ENCODE peak calls at places on chromosomes 11 and 22, in six cellular contexts. Q, T, K, L, J and G are unnamed samples.

GRCh38 chr11:62001450-62002178 is 34.2 kb upstream of the FTH1 start:
- DNase-seq in K (no peak), L (peak; percentile 56), Q (peak; percentile 42), T (no peak), J (no peak), G (no peak)

GRCh38 chr11:110955797-110956196 is 243.6 kb upstream of the ARHGAP20 start:
- DNase-seq in J (no peak), T (no peak), K (no peak), L (no peak), Q (no peak), G (no peak)

GRCh38 chr11:113286001-113286400 is 28.4 kb upstream of the TTC12 start:
- DNase-seq in J (no peak), K (no peak), Q (no peak), L (no peak), T (no peak), G (peak; percentile 86)

GRCh38 chr11:80297808-80298460 is 857.1 kb upstream of the TENM4 start:
- DNase-seq in L (no peak), J (no peak), Q (no peak), K (no peak), T (peak; percentile 51), G (no peak)

GRCh38 chr11:69232821-69233760 is 60.9 kb upstream of the MYEOV start:
- DNase-seq in J (no peak), K (no peak), Q (no peak), L (no peak), T (no peak), G (no peak)

GRCh38 chr11:58179648-58180047 is 9.2 kb upstream of the OR9Q2 start:
- DNase-seq in J (peak; percentile 42), T (no peak), Q (no peak), K (no peak), L (no peak), G (no peak)

GRCh38 chr22:17368144-17368726 is 1.0 kb upstream of the CECR2 start:
- DNase-seq in K (no peak), Q (no peak), L (peak; percentile 48), T (no peak), J (no peak), G (no peak)

GRCh38 chr22:37267661-37268413 is 14.5 kb upstream of the CYTH4 start:
- DNase-seq in K (no peak), Q (no peak), J (peak; percentile 42), L (no peak), T (no peak), G (no peak)

GRCh38 chr11:59097113-59097708 is 9.8 kb upstream of the FAM111B start:
- DNase-seq in L (peak; percentile 19), J (peak; percentile 57), K (peak; percentile 24), T (peak; percentile 16), Q (peak; percentile 32), G (no peak)

GRCh38 chr22:50578776-50579310 is 616 bp upstream of the CPT1B start:
- DNase-seq in K (no peak), L (no peak), Q (no peak), T (no peak), J (peak; percentile 34), G (no peak)

GRCh38 chr11:76151561-76152085 is 54.7 kb downstream of the WNT11 start:
- DNase-seq in Q (no peak), J (no peak), K (no peak), L (no peak), T (peak; percentile 29), G (no peak)

GRCh38 chr11:1158681-1159525 is 1.1 kb downstream of the MUC5AC start:
- DNase-seq in J (no peak), K (no peak), T (no peak), L (peak; percentile 8), Q (no peak), G (no peak)

GRCh38 chr11:102047305-102047924 is at the start of gene CFAP300:
- DNase-seq in J (peak; percentile 90), K (peak; percentile 66), Q (peak; percentile 91), T (peak; percentile 68), L (peak; percentile 86), G (peak; percentile 93)

GRCh38 chr11:78860720-78861422 is 286.2 kb upstream of the NARS2 start:
- DNase-seq in K (no peak), L (no peak), T (no peak), Q (no peak), J (no peak), G (no peak)

GRCh38 chr11:120548682-120549209 is 37.2 kb downstream of the GRIK4 start:
- DNase-seq in L (no peak), Q (no peak), K (no peak), T (no peak), J (no peak), G (no peak)

GRCh38 chr11:112321521-112322172 is 61.0 kb upstream of the PLET1 start:
- DNase-seq in J (peak; percentile 85), Q (no peak), T (peak; percentile 80), L (peak; percentile 24), K (no peak), G (no peak)

GRCh38 chr22:42919199-42919598 is 62.1 kb upstream of the ARFGAP3 start:
- DNase-seq in L (no peak), Q (no peak), T (peak; percentile 38), K (no peak), J (no peak), G (no peak)

GRCh38 chr11:131491503-131491902 is 121.1 kb downstream of the NTM start:
- DNase-seq in J (no peak), K (no peak), L (no peak), Q (no peak), T (no peak), G (no peak)

GRCh38 chr11:125062931-125063428 is at the start of gene SLC37A2:
- DNase-seq in Q (peak; percentile 59), J (peak; percentile 84), K (peak; percentile 63), L (peak; percentile 65), T (peak; percentile 74), G (peak; percentile 92)

GRCh38 chr11:2889399-2890273 is 4.1 kb upstream of the CDKN1C start:
- DNase-seq in J (no peak), T (no peak), L (peak; percentile 51), Q (no peak), K (no peak), G (no peak)

GRCh38 chr22:44707752-44708151 is 5.7 kb downstream of the PRR5 start:
- DNase-seq in Q (no peak), K (no peak), L (no peak), T (no peak), J (no peak), G (no peak)

DNA sequence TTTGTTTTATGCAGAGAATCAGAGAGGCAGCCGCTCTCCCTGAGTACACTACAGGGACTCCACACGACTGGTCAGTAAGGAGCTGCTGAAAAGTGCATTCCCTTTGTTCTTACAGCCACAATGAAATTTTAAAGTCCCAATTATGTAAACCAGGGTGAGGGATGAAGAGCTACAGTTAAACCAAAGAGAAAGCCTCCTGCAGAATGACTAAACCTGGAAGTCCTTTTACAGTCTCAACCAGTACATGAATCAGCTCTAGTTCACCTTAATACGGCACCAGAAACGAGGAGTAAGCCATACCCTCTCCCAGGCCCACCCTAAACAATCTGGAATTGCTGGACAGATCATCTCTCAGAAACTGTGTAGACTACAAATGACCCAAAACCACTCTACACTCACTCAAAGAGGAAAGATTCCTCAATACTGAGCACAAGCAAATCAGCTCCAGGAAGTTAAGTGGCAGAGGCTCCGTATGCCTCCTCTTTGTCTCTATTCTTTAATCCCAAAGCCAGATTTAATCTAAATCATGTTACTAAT is 113.1 kb downstream of the RBFOX2 start:
- DNase-seq in K (no peak), L (no peak), Q (no peak), J (no peak), T (no peak), G (no peak)
- H3K27ac ChIP-seq in K (peak overlapping the region; percentile 82), L (peak overlapping the region; percentile 49), Q (peak overlapping the region; percentile 86), J (peak overlapping the region; percentile 75), T (peak overlapping the region; percentile 80), G (peak overlapping the region; percentile 82)

DNA sequence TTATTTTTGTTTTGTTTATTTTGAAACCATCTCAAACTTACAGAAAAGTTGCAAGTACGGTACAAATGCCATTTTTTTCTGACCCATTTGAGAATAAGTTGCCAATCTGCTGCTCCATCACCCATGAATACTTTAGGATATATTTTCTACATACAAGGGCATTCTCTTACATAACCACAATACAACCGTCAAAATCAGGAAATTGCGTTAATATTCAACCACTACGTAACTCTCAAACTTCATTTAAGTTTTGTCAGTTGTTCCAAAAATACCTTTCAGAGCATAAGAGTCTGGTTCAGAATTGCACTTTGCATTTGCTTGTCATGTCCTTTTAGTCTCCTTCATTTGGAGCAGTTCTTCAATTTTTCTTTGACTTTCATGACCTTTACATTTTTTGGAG is 194.3 kb upstream of the BDNF start:
- DNase-seq in K (no peak), J (no peak), Q (no peak), T (no peak), L (no peak), G (no peak)
- H3K27ac ChIP-seq in K (no peak overlapping the region), J (no peak overlapping the region), Q (no peak overlapping the region), T (no peak overlapping the region), L (no peak overlapping the region), G (no peak overlapping the region)

GRCh38 chr11:14789879-14790484 is 102.0 kb downstream of the CYP2R1 start:
- DNase-seq in L (no peak), J (no peak), K (no peak), Q (no peak), T (no peak), G (no peak)
- H3K27ac ChIP-seq in L (no peak overlapping the region), J (no peak overlapping the region), K (no peak overlapping the region), Q (no peak overlapping the region), T (no peak overlapping the region), G (no peak overlapping the region)

DNA sequence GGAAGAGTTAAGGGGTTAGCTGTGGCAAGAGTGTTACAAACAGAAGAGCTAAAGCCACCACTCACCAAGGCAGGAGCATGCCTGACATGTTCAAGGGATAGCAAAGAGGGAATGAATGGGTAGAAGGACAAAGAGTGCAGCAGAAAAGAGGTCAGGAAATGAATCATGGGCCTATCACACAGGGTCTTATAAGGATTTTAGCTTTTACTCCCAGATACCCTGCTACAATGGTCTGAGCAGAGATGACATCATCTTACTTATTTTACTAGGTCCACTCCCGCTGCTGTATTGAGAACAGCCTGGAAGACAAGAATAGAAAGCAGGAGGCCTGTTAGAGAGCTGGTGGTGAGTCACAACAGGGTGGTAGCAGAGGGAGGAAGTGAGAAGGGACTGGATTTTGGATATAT is 9.8 kb downstream of the TRAF6 start:
- DNase-seq in L (no peak), J (no peak), K (no peak), T (peak; percentile 18), Q (no peak), G (no peak)
- H3K27ac ChIP-seq in L (no peak overlapping the region), J (no peak overlapping the region), K (no peak overlapping the region), T (no peak overlapping the region), Q (no peak overlapping the region), G (no peak overlapping the region)

DNA sequence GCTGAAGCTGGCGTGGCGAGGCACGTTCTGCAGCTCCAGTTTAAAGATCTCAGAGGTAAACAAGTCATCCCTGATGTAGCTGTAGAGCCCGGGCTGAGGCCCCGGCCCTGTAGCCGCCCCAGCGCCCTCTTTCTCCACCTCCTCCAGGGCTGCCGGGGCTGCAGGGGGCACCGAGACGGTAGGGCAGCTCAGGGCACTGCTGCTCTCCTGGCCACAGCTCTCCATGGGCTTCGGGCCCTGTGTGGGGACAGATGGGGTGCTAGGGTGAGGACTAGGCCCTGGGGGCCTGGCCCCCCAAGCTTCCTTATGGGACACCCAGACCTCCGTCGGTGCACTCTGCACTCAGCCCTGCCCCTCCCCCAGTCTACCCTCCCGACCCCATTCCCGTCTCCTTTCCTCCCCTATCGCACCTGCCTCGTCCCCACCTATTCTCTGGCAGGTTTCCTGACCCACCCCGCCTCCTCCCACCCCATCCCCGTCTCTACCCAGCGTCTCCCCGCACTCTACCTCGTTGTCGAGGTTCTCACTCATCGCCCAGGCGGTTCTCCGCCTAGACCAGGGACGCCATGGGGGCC is 559 bp downstream of the RANBP1 start:
- DNase-seq in L (no peak), K (no peak), Q (peak; percentile 41), J (no peak), T (no peak), G (no peak)
- H3K27ac ChIP-seq in L (peak overlapping the region; percentile 75), K (peak overlapping the region; percentile 84), Q (peak overlapping the region; percentile 75), J (peak overlapping the region; percentile 87), T (peak overlapping the region; percentile 28), G (peak overlapping the region; percentile 85)